ENCODE peak calls at places on chromosomes 4 and X, in nine cellular contexts. One of them, this sample, is unnamed.

GRCh38 chr4:22911285-22911684 is 218.5 kb downstream of the GBA3 start:
- DNase-seq in body of pancreas: no peak
- DNase-seq in tibial artery: no peak
- DNase-seq in CD4-positive, alpha-beta T cell: no peak
- DNase-seq in right atrium auricular region: no peak
- DNase-seq in endodermal cell: no peak
- DNase-seq in neuronal stem cell: no peak
- DNase-seq in A549: no peak
- DNase-seq in sigmoid colon: no peak
- DNase-seq in this sample: no peak

GRCh38 chr4:33063238-33063637 is 2343.1 kb downstream of the PCDH7 start:
- DNase-seq in A549: no peak
- DNase-seq in neuronal stem cell: no peak
- DNase-seq in CD4-positive, alpha-beta T cell: no peak
- DNase-seq in body of pancreas: no peak
- DNase-seq in sigmoid colon: no peak
- DNase-seq in right atrium auricular region: no peak
- DNase-seq in endodermal cell: no peak
- DNase-seq in tibial artery: no peak
- DNase-seq in this sample: no peak

GRCh38 chrX:107686792-107687191 is 58.5 kb downstream of the PRPS1 start:
- DNase-seq in neuronal stem cell: no peak
- DNase-seq in right atrium auricular region: no peak
- DNase-seq in tibial artery: no peak
- DNase-seq in body of pancreas: no peak
- DNase-seq in CD4-positive, alpha-beta T cell: no peak
- DNase-seq in sigmoid colon: no peak
- DNase-seq in endodermal cell: peak; percentile 6
- DNase-seq in A549: no peak
- DNase-seq in this sample: no peak

GRCh38 chrX:133493366-133493765 is 78.1 kb upstream of the GPC4 start:
- DNase-seq in A549: no peak
- DNase-seq in right atrium auricular region: no peak
- DNase-seq in CD4-positive, alpha-beta T cell: no peak
- DNase-seq in sigmoid colon: no peak
- DNase-seq in neuronal stem cell: no peak
- DNase-seq in tibial artery: no peak
- DNase-seq in body of pancreas: no peak
- DNase-seq in endodermal cell: no peak
- DNase-seq in this sample: no peak

GRCh38 chr4:78584863-78585576 is 33.5 kb downstream of the ANXA3 start:
- DNase-seq in tibial artery: no peak
- DNase-seq in sigmoid colon: no peak
- DNase-seq in endodermal cell: no peak
- DNase-seq in CD4-positive, alpha-beta T cell: no peak
- DNase-seq in right atrium auricular region: no peak
- DNase-seq in A549: no peak
- DNase-seq in neuronal stem cell: no peak
- DNase-seq in body of pancreas: no peak
- DNase-seq in this sample: no peak

GRCh38 chrX:13048265-13048664 is 3.8 kb upstream of the FAM9C start:
- DNase-seq in endodermal cell: no peak
- DNase-seq in body of pancreas: no peak
- DNase-seq in A549: no peak
- DNase-seq in neuronal stem cell: no peak
- DNase-seq in tibial artery: no peak
- DNase-seq in sigmoid colon: no peak
- DNase-seq in right atrium auricular region: no peak
- DNase-seq in CD4-positive, alpha-beta T cell: no peak
- DNase-seq in this sample: no peak

GRCh38 chr4:112031712-112032328 is 113.4 kb upstream of the FAM241A start:
- DNase-seq in A549: peak; percentile 7
- DNase-seq in endodermal cell: peak; percentile 50
- DNase-seq in right atrium auricular region: no peak
- DNase-seq in sigmoid colon: no peak
- DNase-seq in neuronal stem cell: peak; percentile 54
- DNase-seq in body of pancreas: peak; percentile 20
- DNase-seq in tibial artery: no peak
- DNase-seq in CD4-positive, alpha-beta T cell: no peak
- DNase-seq in this sample: no peak

GRCh38 chr4:82975792-82976191 is 34.8 kb downstream of the LIN54 start:
- DNase-seq in sigmoid colon: no peak
- DNase-seq in A549: no peak
- DNase-seq in tibial artery: no peak
- DNase-seq in endodermal cell: no peak
- DNase-seq in CD4-positive, alpha-beta T cell: no peak
- DNase-seq in neuronal stem cell: no peak
- DNase-seq in right atrium auricular region: no peak
- DNase-seq in body of pancreas: no peak
- DNase-seq in this sample: no peak

GRCh38 chr4:115159141-115159540 is 45.7 kb upstream of the NDST4 start:
- DNase-seq in A549: no peak
- DNase-seq in CD4-positive, alpha-beta T cell: no peak
- DNase-seq in tibial artery: no peak
- DNase-seq in sigmoid colon: no peak
- DNase-seq in body of pancreas: no peak
- DNase-seq in endodermal cell: no peak
- DNase-seq in neuronal stem cell: no peak
- DNase-seq in right atrium auricular region: no peak
- DNase-seq in this sample: no peak

GRCh38 chr4:182325848-182326255 is 82.7 kb downstream of the TENM3 start:
- DNase-seq in neuronal stem cell: no peak
- DNase-seq in body of pancreas: no peak
- DNase-seq in tibial artery: no peak
- DNase-seq in sigmoid colon: peak; percentile 82
- DNase-seq in A549: no peak
- DNase-seq in CD4-positive, alpha-beta T cell: no peak
- DNase-seq in endodermal cell: no peak
- DNase-seq in right atrium auricular region: no peak
- DNase-seq in this sample: no peak

GRCh38 chr4:36824682-36825081 is 419.9 kb upstream of the NWD2 start:
- DNase-seq in right atrium auricular region: no peak
- DNase-seq in endodermal cell: peak; percentile 55
- DNase-seq in body of pancreas: no peak
- DNase-seq in CD4-positive, alpha-beta T cell: no peak
- DNase-seq in sigmoid colon: no peak
- DNase-seq in A549: no peak
- DNase-seq in tibial artery: no peak
- DNase-seq in neuronal stem cell: no peak
- DNase-seq in this sample: no peak

GRCh38 chr4:4423706-4424498 is 37.0 kb downstream of the NSG1 start:
- DNase-seq in tibial artery: peak; percentile 10
- DNase-seq in neuronal stem cell: no peak
- DNase-seq in endodermal cell: peak; percentile 54
- DNase-seq in body of pancreas: no peak
- DNase-seq in sigmoid colon: peak; percentile 37
- DNase-seq in CD4-positive, alpha-beta T cell: no peak
- DNase-seq in A549: no peak
- DNase-seq in right atrium auricular region: peak; percentile 38
- DNase-seq in this sample: no peak

GRCh38 chrX:275967-276587 is 5.1 kb upstream of the PLCXD1 start:
- DNase-seq in tibial artery: peak; percentile 82
- DNase-seq in endodermal cell: peak; percentile 95
- DNase-seq in A549: peak; percentile 93
- DNase-seq in body of pancreas: peak; percentile 91
- DNase-seq in sigmoid colon: peak; percentile 88
- DNase-seq in right atrium auricular region: peak; percentile 78
- DNase-seq in CD4-positive, alpha-beta T cell: no peak
- DNase-seq in neuronal stem cell: peak; percentile 56
- DNase-seq in this sample: no peak

GRCh38 chrX:131901581-131901980 is 121.5 kb upstream of the STK26 start:
- DNase-seq in neuronal stem cell: no peak
- DNase-seq in tibial artery: no peak
- DNase-seq in body of pancreas: no peak
- DNase-seq in A549: no peak
- DNase-seq in CD4-positive, alpha-beta T cell: no peak
- DNase-seq in endodermal cell: no peak
- DNase-seq in sigmoid colon: no peak
- DNase-seq in right atrium auricular region: no peak
- DNase-seq in this sample: no peak

GRCh38 chr4:7389101-7389701 is 45.5 kb downstream of the PSAPL1 start:
- DNase-seq in A549: no peak
- DNase-seq in body of pancreas: no peak
- DNase-seq in neuronal stem cell: no peak
- DNase-seq in tibial artery: peak; percentile 9
- DNase-seq in sigmoid colon: peak; percentile 60
- DNase-seq in right atrium auricular region: peak; percentile 51
- DNase-seq in endodermal cell: peak; percentile 30
- DNase-seq in CD4-positive, alpha-beta T cell: no peak
- DNase-seq in this sample: no peak

GRCh38 chr4:5631352-5632042 is 76.9 kb downstream of the EVC2 start:
- DNase-seq in endodermal cell: no peak
- DNase-seq in right atrium auricular region: no peak
- DNase-seq in CD4-positive, alpha-beta T cell: no peak
- DNase-seq in neuronal stem cell: no peak
- DNase-seq in A549: no peak
- DNase-seq in body of pancreas: no peak
- DNase-seq in sigmoid colon: no peak
- DNase-seq in tibial artery: no peak
- DNase-seq in this sample: no peak

GRCh38 chr4:89681671-89682070 is 155.3 kb downstream of the SNCA start:
- DNase-seq in right atrium auricular region: no peak
- DNase-seq in tibial artery: no peak
- DNase-seq in A549: no peak
- DNase-seq in endodermal cell: no peak
- DNase-seq in body of pancreas: no peak
- DNase-seq in sigmoid colon: no peak
- DNase-seq in neuronal stem cell: no peak
- DNase-seq in CD4-positive, alpha-beta T cell: no peak
- DNase-seq in this sample: no peak

GRCh38 chr4:80568891-80569290 is 233.4 kb downstream of the CFAP299 start:
- DNase-seq in sigmoid colon: no peak
- DNase-seq in right atrium auricular region: no peak
- DNase-seq in CD4-positive, alpha-beta T cell: no peak
- DNase-seq in tibial artery: no peak
- DNase-seq in A549: no peak
- DNase-seq in endodermal cell: no peak
- DNase-seq in neuronal stem cell: peak; percentile 53
- DNase-seq in body of pancreas: no peak
- DNase-seq in this sample: no peak
- H3K27ac ChIP-seq in sigmoid colon: no peak overlapping the region
- H3K27ac ChIP-seq in right atrium auricular region: no peak overlapping the region
- H3K27ac ChIP-seq in CD4-positive, alpha-beta T cell: no peak overlapping the region
- H3K27ac ChIP-seq in tibial artery: no peak overlapping the region
- H3K27ac ChIP-seq in A549: no peak overlapping the region
- H3K27ac ChIP-seq in endodermal cell: no peak overlapping the region
- H3K27ac ChIP-seq in neuronal stem cell: peak overlapping the region; percentile 25
- H3K27ac ChIP-seq in body of pancreas: no peak overlapping the region
- H3K27ac ChIP-seq in this sample: no peak overlapping the region

DNA sequence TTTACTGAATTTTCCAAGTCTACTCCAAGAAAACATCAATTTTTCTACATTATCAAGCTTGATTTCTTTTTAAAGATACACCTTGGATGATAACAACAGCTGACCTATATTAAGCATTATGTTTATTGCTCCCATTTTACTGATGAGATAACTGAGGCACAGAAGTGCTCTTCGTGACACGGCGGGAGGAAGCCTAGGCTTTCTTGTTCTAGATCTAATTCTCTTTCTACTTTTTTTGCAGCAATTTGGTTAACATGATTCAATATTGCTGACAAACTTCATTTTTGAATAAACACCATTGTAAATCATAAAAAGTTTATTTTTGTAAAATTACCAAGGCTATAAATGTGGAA is 33.8 kb downstream of the BBS12 start:
- DNase-seq in CD4-positive, alpha-beta T cell: no peak
- DNase-seq in tibial artery: no peak
- DNase-seq in neuronal stem cell: no peak
- DNase-seq in A549: no peak
- DNase-seq in endodermal cell: no peak
- DNase-seq in sigmoid colon: no peak
- DNase-seq in body of pancreas: no peak
- DNase-seq in right atrium auricular region: no peak
- DNase-seq in this sample: no peak
- H3K27ac ChIP-seq in CD4-positive, alpha-beta T cell: no peak overlapping the region
- H3K27ac ChIP-seq in tibial artery: no peak overlapping the region
- H3K27ac ChIP-seq in neuronal stem cell: no peak overlapping the region
- H3K27ac ChIP-seq in A549: peak overlapping the region; percentile 87
- H3K27ac ChIP-seq in endodermal cell: no peak overlapping the region
- H3K27ac ChIP-seq in sigmoid colon: no peak overlapping the region
- H3K27ac ChIP-seq in body of pancreas: no peak overlapping the region
- H3K27ac ChIP-seq in right atrium auricular region: no peak overlapping the region
- H3K27ac ChIP-seq in this sample: no peak overlapping the region

DNA sequence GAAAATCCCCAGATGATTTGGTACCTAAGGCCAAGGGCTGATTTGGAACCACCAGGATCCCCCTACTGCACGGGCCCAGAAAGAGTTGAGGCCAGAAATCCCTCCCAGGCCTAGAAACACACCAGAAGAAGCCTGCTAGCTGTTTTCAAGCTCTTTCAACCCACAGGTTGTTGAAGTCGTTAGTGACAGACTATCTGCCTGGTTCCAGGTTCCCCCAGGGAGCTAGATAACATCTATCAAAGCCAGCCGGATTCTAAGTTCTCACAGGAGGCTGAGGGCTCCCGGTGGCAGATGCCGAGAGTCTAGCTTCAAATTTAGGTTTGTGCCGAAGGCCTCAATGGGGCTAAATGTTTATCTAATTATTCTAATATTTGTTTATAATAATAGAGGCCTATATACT is 132.0 kb upstream of the ATP6AP2 start:
- DNase-seq in neuronal stem cell: no peak
- DNase-seq in A549: no peak
- DNase-seq in endodermal cell: no peak
- DNase-seq in CD4-positive, alpha-beta T cell: no peak
- DNase-seq in sigmoid colon: no peak
- DNase-seq in right atrium auricular region: no peak
- DNase-seq in tibial artery: no peak
- DNase-seq in body of pancreas: no peak
- DNase-seq in this sample: no peak
- H3K27ac ChIP-seq in neuronal stem cell: no peak overlapping the region
- H3K27ac ChIP-seq in A549: no peak overlapping the region
- H3K27ac ChIP-seq in endodermal cell: no peak overlapping the region
- H3K27ac ChIP-seq in CD4-positive, alpha-beta T cell: no peak overlapping the region
- H3K27ac ChIP-seq in sigmoid colon: no peak overlapping the region
- H3K27ac ChIP-seq in right atrium auricular region: no peak overlapping the region
- H3K27ac ChIP-seq in tibial artery: no peak overlapping the region
- H3K27ac ChIP-seq in body of pancreas: no peak overlapping the region
- H3K27ac ChIP-seq in this sample: no peak overlapping the region

GRCh38 chr4:10095296-10095991 is 21.2 kb downstream of the WDR1 start:
- DNase-seq in CD4-positive, alpha-beta T cell: no peak
- DNase-seq in A549: no peak
- DNase-seq in sigmoid colon: no peak
- DNase-seq in tibial artery: no peak
- DNase-seq in endodermal cell: no peak
- DNase-seq in body of pancreas: no peak
- DNase-seq in neuronal stem cell: no peak
- DNase-seq in right atrium auricular region: no peak
- DNase-seq in this sample: no peak
- H3K27ac ChIP-seq in CD4-positive, alpha-beta T cell: peak overlapping the region; percentile 58
- H3K27ac ChIP-seq in A549: peak overlapping the region; percentile 82
- H3K27ac ChIP-seq in sigmoid colon: peak overlapping the region; percentile 82
- H3K27ac ChIP-seq in tibial artery: peak overlapping the region; percentile 61
- H3K27ac ChIP-seq in endodermal cell: no peak overlapping the region
- H3K27ac ChIP-seq in body of pancreas: no peak overlapping the region
- H3K27ac ChIP-seq in neuronal stem cell: no peak overlapping the region
- H3K27ac ChIP-seq in right atrium auricular region: peak overlapping the region; percentile 96
- H3K27ac ChIP-seq in this sample: peak overlapping the region; percentile 85

GRCh38 chr4:26113339-26113940 is 199.4 kb downstream of the SMIM20 start:
- DNase-seq in CD4-positive, alpha-beta T cell: no peak
- DNase-seq in right atrium auricular region: no peak
- DNase-seq in tibial artery: no peak
- DNase-seq in A549: no peak
- DNase-seq in sigmoid colon: no peak
- DNase-seq in neuronal stem cell: no peak
- DNase-seq in body of pancreas: no peak
- DNase-seq in endodermal cell: no peak
- DNase-seq in this sample: no peak
- H3K27ac ChIP-seq in CD4-positive, alpha-beta T cell: no peak overlapping the region
- H3K27ac ChIP-seq in right atrium auricular region: no peak overlapping the region
- H3K27ac ChIP-seq in tibial artery: no peak overlapping the region
- H3K27ac ChIP-seq in A549: no peak overlapping the region
- H3K27ac ChIP-seq in sigmoid colon: no peak overlapping the region
- H3K27ac ChIP-seq in neuronal stem cell: no peak overlapping the region
- H3K27ac ChIP-seq in body of pancreas: no peak overlapping the region
- H3K27ac ChIP-seq in endodermal cell: no peak overlapping the region
- H3K27ac ChIP-seq in this sample: no peak overlapping the region

This sample was measured in uterus.